ENCODE peak calls at places on chromosomes 1 and 21, in ten cellular contexts. One of them, this sample, is unnamed.

GRCh38 chr1:212506666-212507065 is 73.9 kb downstream of the NENF start:
- DNase-seq in ovary: no peak
- DNase-seq in upper lobe of right lung: no peak
- DNase-seq in suprapubic skin: no peak
- DNase-seq in fibroblast of lung: no peak
- DNase-seq in lower lobe of right lung: no peak
- DNase-seq in HL-60: no peak
- DNase-seq in esophagus muscularis mucosa: no peak
- DNase-seq in IMR-90: no peak
- DNase-seq in heart left ventricle: no peak
- DNase-seq in this sample: no peak

GRCh38 chr1:5254131-5254725 is 599.8 kb downstream of the AJAP1 start:
- DNase-seq in HL-60: no peak
- DNase-seq in fibroblast of lung: no peak
- DNase-seq in IMR-90: no peak
- DNase-seq in esophagus muscularis mucosa: no peak
- DNase-seq in heart left ventricle: no peak
- DNase-seq in suprapubic skin: no peak
- DNase-seq in ovary: no peak
- DNase-seq in lower lobe of right lung: no peak
- DNase-seq in upper lobe of right lung: no peak
- DNase-seq in this sample: no peak

GRCh38 chr1:226047495-226047894 is 15.0 kb upstream of the H3-3A start:
- DNase-seq in fibroblast of lung: peak; percentile 37
- DNase-seq in HL-60: no peak
- DNase-seq in esophagus muscularis mucosa: no peak
- DNase-seq in IMR-90: peak; percentile 61
- DNase-seq in lower lobe of right lung: no peak
- DNase-seq in ovary: no peak
- DNase-seq in heart left ventricle: no peak
- DNase-seq in upper lobe of right lung: no peak
- DNase-seq in suprapubic skin: no peak
- DNase-seq in this sample: no peak

GRCh38 chr1:244801246-244801645 is 34.2 kb upstream of the COX20 start:
- DNase-seq in fibroblast of lung: peak; percentile 34
- DNase-seq in IMR-90: peak; percentile 13
- DNase-seq in esophagus muscularis mucosa: no peak
- DNase-seq in suprapubic skin: peak; percentile 20
- DNase-seq in HL-60: peak; percentile 28
- DNase-seq in heart left ventricle: no peak
- DNase-seq in lower lobe of right lung: no peak
- DNase-seq in upper lobe of right lung: no peak
- DNase-seq in ovary: no peak
- DNase-seq in this sample: peak; percentile 34

GRCh38 chr1:244106173-244106572 is 55.1 kb downstream of the ZBTB18 start:
- DNase-seq in lower lobe of right lung: no peak
- DNase-seq in HL-60: no peak
- DNase-seq in upper lobe of right lung: no peak
- DNase-seq in fibroblast of lung: no peak
- DNase-seq in suprapubic skin: no peak
- DNase-seq in heart left ventricle: no peak
- DNase-seq in IMR-90: no peak
- DNase-seq in ovary: no peak
- DNase-seq in esophagus muscularis mucosa: no peak
- DNase-seq in this sample: no peak

GRCh38 chr1:19312782-19313635 is 883 bp downstream of the SLC66A1 start:
- DNase-seq in esophagus muscularis mucosa: no peak
- DNase-seq in suprapubic skin: no peak
- DNase-seq in heart left ventricle: no peak
- DNase-seq in ovary: no peak
- DNase-seq in HL-60: no peak
- DNase-seq in fibroblast of lung: no peak
- DNase-seq in IMR-90: no peak
- DNase-seq in lower lobe of right lung: no peak
- DNase-seq in upper lobe of right lung: no peak
- DNase-seq in this sample: no peak

GRCh38 chr1:1118011-1118892 is 2.4 kb upstream of the C1orf159 start:
- DNase-seq in lower lobe of right lung: peak; percentile 49
- DNase-seq in ovary: peak; percentile 30
- DNase-seq in fibroblast of lung: no peak
- DNase-seq in heart left ventricle: no peak
- DNase-seq in suprapubic skin: no peak
- DNase-seq in upper lobe of right lung: peak; percentile 61
- DNase-seq in esophagus muscularis mucosa: peak; percentile 89
- DNase-seq in IMR-90: no peak
- DNase-seq in HL-60: no peak
- DNase-seq in this sample: no peak

GRCh38 chr1:88683516-88683847 is 591 bp upstream of the PKN2 start:
- DNase-seq in suprapubic skin: peak; percentile 84
- DNase-seq in esophagus muscularis mucosa: peak; percentile 92
- DNase-seq in fibroblast of lung: no peak
- DNase-seq in HL-60: no peak
- DNase-seq in ovary: peak; percentile 59
- DNase-seq in heart left ventricle: peak; percentile 43
- DNase-seq in IMR-90: peak; percentile 31
- DNase-seq in upper lobe of right lung: peak; percentile 78
- DNase-seq in lower lobe of right lung: peak; percentile 67
- DNase-seq in this sample: no peak

GRCh38 chr1:217135569-217135915 is 412.3 kb upstream of the ESRRG start:
- DNase-seq in heart left ventricle: peak; percentile 42
- DNase-seq in esophagus muscularis mucosa: no peak
- DNase-seq in suprapubic skin: no peak
- DNase-seq in upper lobe of right lung: no peak
- DNase-seq in lower lobe of right lung: no peak
- DNase-seq in HL-60: no peak
- DNase-seq in IMR-90: peak; percentile 5
- DNase-seq in fibroblast of lung: peak; percentile 31
- DNase-seq in ovary: no peak
- DNase-seq in this sample: peak; percentile 1

GRCh38 chr1:76680676-76681075 is 186.6 kb upstream of the ST6GALNAC5 start:
- DNase-seq in esophagus muscularis mucosa: peak; percentile 75
- DNase-seq in ovary: no peak
- DNase-seq in IMR-90: no peak
- DNase-seq in lower lobe of right lung: no peak
- DNase-seq in fibroblast of lung: no peak
- DNase-seq in upper lobe of right lung: no peak
- DNase-seq in HL-60: no peak
- DNase-seq in suprapubic skin: no peak
- DNase-seq in heart left ventricle: no peak
- DNase-seq in this sample: no peak

GRCh38 chr1:8879348-8880067 is 1.0 kb upstream of the ENO1 start:
- DNase-seq in IMR-90: no peak
- DNase-seq in ovary: no peak
- DNase-seq in suprapubic skin: no peak
- DNase-seq in lower lobe of right lung: no peak
- DNase-seq in esophagus muscularis mucosa: no peak
- DNase-seq in HL-60: no peak
- DNase-seq in heart left ventricle: no peak
- DNase-seq in fibroblast of lung: no peak
- DNase-seq in upper lobe of right lung: no peak
- DNase-seq in this sample: no peak

GRCh38 chr21:42056468-42056867 is 14.6 kb upstream of the UMODL1 start:
- DNase-seq in ovary: no peak
- DNase-seq in heart left ventricle: no peak
- DNase-seq in lower lobe of right lung: no peak
- DNase-seq in HL-60: no peak
- DNase-seq in esophagus muscularis mucosa: no peak
- DNase-seq in IMR-90: peak; percentile 18
- DNase-seq in suprapubic skin: no peak
- DNase-seq in upper lobe of right lung: peak; percentile 61
- DNase-seq in fibroblast of lung: peak; percentile 11
- DNase-seq in this sample: no peak

GRCh38 chr1:6275826-6276764 is 15.2 kb upstream of the GPR153 start:
- DNase-seq in HL-60: no peak
- DNase-seq in ovary: peak; percentile 83
- DNase-seq in IMR-90: peak; percentile 90
- DNase-seq in esophagus muscularis mucosa: no peak
- DNase-seq in suprapubic skin: no peak
- DNase-seq in fibroblast of lung: peak; percentile 87
- DNase-seq in upper lobe of right lung: no peak
- DNase-seq in heart left ventricle: peak; percentile 84
- DNase-seq in lower lobe of right lung: no peak
- DNase-seq in this sample: peak; percentile 96

GRCh38 chr1:204575221-204576190 is 59.3 kb downstream of the MDM4 start:
- DNase-seq in lower lobe of right lung: no peak
- DNase-seq in suprapubic skin: no peak
- DNase-seq in fibroblast of lung: no peak
- DNase-seq in upper lobe of right lung: no peak
- DNase-seq in HL-60: no peak
- DNase-seq in esophagus muscularis mucosa: no peak
- DNase-seq in IMR-90: no peak
- DNase-seq in ovary: no peak
- DNase-seq in heart left ventricle: no peak
- DNase-seq in this sample: no peak

GRCh38 chr1:41673806-41674205 is 189.3 kb upstream of the EDN2 start:
- DNase-seq in suprapubic skin: no peak
- DNase-seq in upper lobe of right lung: peak; percentile 39
- DNase-seq in heart left ventricle: no peak
- DNase-seq in HL-60: no peak
- DNase-seq in ovary: no peak
- DNase-seq in IMR-90: peak; percentile 17
- DNase-seq in fibroblast of lung: no peak
- DNase-seq in esophagus muscularis mucosa: no peak
- DNase-seq in lower lobe of right lung: no peak
- DNase-seq in this sample: peak; percentile 31
- H3K4me3 ChIP-seq in suprapubic skin: no peak overlapping the region
- H3K4me3 ChIP-seq in upper lobe of right lung: no peak overlapping the region
- H3K4me3 ChIP-seq in heart left ventricle: no peak overlapping the region
- H3K4me3 ChIP-seq in HL-60: no peak overlapping the region
- H3K4me3 ChIP-seq in ovary: no peak overlapping the region
- H3K4me3 ChIP-seq in IMR-90: no peak overlapping the region
- H3K4me3 ChIP-seq in fibroblast of lung: no peak overlapping the region
- H3K4me3 ChIP-seq in esophagus muscularis mucosa: no peak overlapping the region
- H3K4me3 ChIP-seq in lower lobe of right lung: no peak overlapping the region
- H3K4me3 ChIP-seq in this sample: no peak overlapping the region

GRCh38 chr1:81876901-81877750 is 76.4 kb downstream of the ADGRL2 start:
- DNase-seq in lower lobe of right lung: no peak
- DNase-seq in esophagus muscularis mucosa: no peak
- DNase-seq in IMR-90: peak; percentile 46
- DNase-seq in HL-60: no peak
- DNase-seq in heart left ventricle: no peak
- DNase-seq in upper lobe of right lung: no peak
- DNase-seq in ovary: no peak
- DNase-seq in fibroblast of lung: peak; percentile 60
- DNase-seq in suprapubic skin: no peak
- DNase-seq in this sample: peak; percentile 18

GRCh38 chr1:81878538-81878937 is 77.8 kb downstream of the ADGRL2 start:
- DNase-seq in IMR-90: no peak
- DNase-seq in upper lobe of right lung: no peak
- DNase-seq in heart left ventricle: no peak
- DNase-seq in suprapubic skin: no peak
- DNase-seq in HL-60: no peak
- DNase-seq in ovary: no peak
- DNase-seq in esophagus muscularis mucosa: no peak
- DNase-seq in lower lobe of right lung: no peak
- DNase-seq in fibroblast of lung: no peak
- DNase-seq in this sample: no peak

GRCh38 chr1:81880781-81881180 is 80.0 kb downstream of the ADGRL2 start:
- DNase-seq in suprapubic skin: no peak
- DNase-seq in ovary: no peak
- DNase-seq in lower lobe of right lung: no peak
- DNase-seq in fibroblast of lung: no peak
- DNase-seq in heart left ventricle: no peak
- DNase-seq in HL-60: no peak
- DNase-seq in upper lobe of right lung: no peak
- DNase-seq in IMR-90: peak; percentile 7
- DNase-seq in esophagus muscularis mucosa: no peak
- DNase-seq in this sample: no peak

GRCh38 chr1:81874461-81874860 is 73.7 kb downstream of the ADGRL2 start:
- DNase-seq in heart left ventricle: no peak
- DNase-seq in upper lobe of right lung: no peak
- DNase-seq in ovary: no peak
- DNase-seq in fibroblast of lung: no peak
- DNase-seq in HL-60: no peak
- DNase-seq in lower lobe of right lung: no peak
- DNase-seq in suprapubic skin: no peak
- DNase-seq in IMR-90: no peak
- DNase-seq in esophagus muscularis mucosa: no peak
- DNase-seq in this sample: no peak

DNA sequence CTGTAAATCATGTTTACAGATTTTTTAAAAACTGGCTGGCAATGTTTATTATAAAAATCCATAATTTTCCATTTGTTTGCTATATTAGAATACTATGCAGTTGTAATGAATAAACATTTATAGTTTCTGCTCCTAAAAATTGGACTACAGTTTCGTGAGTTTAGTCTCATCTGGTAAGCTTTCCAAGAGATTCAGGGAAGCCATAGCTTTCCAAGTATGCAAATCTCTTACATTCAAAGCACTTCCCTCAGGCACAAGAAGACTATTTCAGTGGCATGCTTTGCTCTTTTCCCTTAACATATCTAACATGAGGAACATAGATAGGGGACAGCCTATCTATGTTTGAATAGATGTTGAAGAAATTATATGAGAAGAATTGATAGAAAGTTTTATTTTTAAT is 77.2 kb downstream of the ADGRL2 start:
- DNase-seq in heart left ventricle: no peak
- DNase-seq in upper lobe of right lung: no peak
- DNase-seq in suprapubic skin: no peak
- DNase-seq in esophagus muscularis mucosa: no peak
- DNase-seq in fibroblast of lung: no peak
- DNase-seq in IMR-90: no peak
- DNase-seq in HL-60: no peak
- DNase-seq in ovary: no peak
- DNase-seq in lower lobe of right lung: no peak
- DNase-seq in this sample: no peak
- TF ChIP-seq CTCF in heart left ventricle: no peak
- TF ChIP-seq CTCF in upper lobe of right lung: no peak
- TF ChIP-seq CTCF in suprapubic skin: no peak
- TF ChIP-seq CTCF in esophagus muscularis mucosa: no peak
- TF ChIP-seq CTCF in fibroblast of lung: no peak
- TF ChIP-seq CTCF in IMR-90: no peak
- TF ChIP-seq CTCF in HL-60: no peak
- TF ChIP-seq CTCF in ovary: no peak
- TF ChIP-seq CTCF in lower lobe of right lung: no peak
- TF ChIP-seq CTCF in this sample: no peak

DNA sequence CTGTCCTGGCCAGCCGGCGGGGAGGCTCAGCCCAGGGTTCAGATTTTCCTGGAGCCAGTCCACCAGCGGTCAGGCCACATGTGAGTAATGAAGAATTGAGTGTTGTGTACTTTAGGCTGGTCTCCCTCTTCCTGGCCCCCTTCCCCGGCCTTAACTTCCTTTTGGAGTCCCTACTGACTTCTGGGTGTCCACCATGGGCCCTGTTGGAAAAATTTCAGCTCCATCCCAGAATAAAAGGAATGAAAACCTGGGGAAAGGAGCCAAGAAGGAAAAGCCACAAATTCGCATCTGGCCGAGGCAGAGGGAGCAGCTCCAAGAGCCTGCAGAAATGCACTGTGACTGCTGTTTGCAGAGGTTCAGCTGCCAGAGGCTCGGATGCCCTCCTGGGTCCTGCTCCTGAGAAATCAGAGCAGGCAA is 35.5 kb upstream of the HHAT start:
- DNase-seq in upper lobe of right lung: no peak
- DNase-seq in lower lobe of right lung: peak; percentile 48
- DNase-seq in IMR-90: peak; percentile 1
- DNase-seq in fibroblast of lung: peak; percentile 96
- DNase-seq in heart left ventricle: peak; percentile 75
- DNase-seq in ovary: peak; percentile 71
- DNase-seq in suprapubic skin: no peak
- DNase-seq in esophagus muscularis mucosa: no peak
- DNase-seq in HL-60: no peak
- DNase-seq in this sample: peak; percentile 50
- H3K4me3 ChIP-seq in upper lobe of right lung: peak overlapping the region; percentile 49
- H3K4me3 ChIP-seq in lower lobe of right lung: peak overlapping the region; percentile 52
- H3K4me3 ChIP-seq in IMR-90: no peak overlapping the region
- H3K4me3 ChIP-seq in fibroblast of lung: no peak overlapping the region
- H3K4me3 ChIP-seq in heart left ventricle: no peak overlapping the region
- H3K4me3 ChIP-seq in ovary: peak overlapping the region; percentile 42
- H3K4me3 ChIP-seq in suprapubic skin: peak overlapping the region; percentile 52
- H3K4me3 ChIP-seq in esophagus muscularis mucosa: peak overlapping the region; percentile 49
- H3K4me3 ChIP-seq in HL-60: no peak overlapping the region
- H3K4me3 ChIP-seq in this sample: no peak overlapping the region

GRCh38 chr1:79375352-79375751 is 368.8 kb upstream of the ADGRL4 start:
- DNase-seq in suprapubic skin: no peak
- DNase-seq in HL-60: no peak
- DNase-seq in heart left ventricle: no peak
- DNase-seq in lower lobe of right lung: no peak
- DNase-seq in fibroblast of lung: no peak
- DNase-seq in ovary: no peak
- DNase-seq in IMR-90: no peak
- DNase-seq in esophagus muscularis mucosa: no peak
- DNase-seq in upper lobe of right lung: no peak
- DNase-seq in this sample: no peak
- TF ChIP-seq CTCF in suprapubic skin: no peak
- TF ChIP-seq CTCF in HL-60: no peak
- TF ChIP-seq CTCF in heart left ventricle: no peak
- TF ChIP-seq CTCF in lower lobe of right lung: no peak
- TF ChIP-seq CTCF in fibroblast of lung: no peak
- TF ChIP-seq CTCF in ovary: no peak
- TF ChIP-seq CTCF in IMR-90: no peak
- TF ChIP-seq CTCF in esophagus muscularis mucosa: no peak
- TF ChIP-seq CTCF in upper lobe of right lung: no peak
- TF ChIP-seq CTCF in this sample: no peak